ENCODE peak calls at places on chromosomes 5 and 9, in six cellular contexts. One of them, this sample, is unnamed.
A peak's percentile ranks its signal among the peaks of the same experiment; 100 is the strongest.

GRCh38 chr5:123487298-123487697 is 24.7 kb upstream of the CSNK1G3 start:
- DNase-seq in endothelial cell: no peak
- DNase-seq in WTC11: no peak
- DNase-seq in stomach: no peak
- DNase-seq in tibial nerve: no peak
- DNase-seq in cardiac muscle cell: peak; percentile 14
- DNase-seq in this sample: no peak

GRCh38 chr5:157671592-157672330 is 428 bp downstream of the C5orf52 start:
- DNase-seq in endothelial cell: no peak
- DNase-seq in stomach: no peak
- DNase-seq in tibial nerve: no peak
- DNase-seq in WTC11: peak; percentile 48
- DNase-seq in cardiac muscle cell: no peak
- DNase-seq in this sample: no peak

GRCh38 chr9:20297646-20298084 is 324.6 kb downstream of the MLLT3 start:
- DNase-seq in stomach: no peak
- DNase-seq in endothelial cell: no peak
- DNase-seq in cardiac muscle cell: no peak
- DNase-seq in tibial nerve: no peak
- DNase-seq in WTC11: no peak
- DNase-seq in this sample: no peak

GRCh38 chr9:33117306-33117705 is 40.8 kb upstream of the SMU1 start:
- DNase-seq in stomach: no peak
- DNase-seq in WTC11: no peak
- DNase-seq in endothelial cell: no peak
- DNase-seq in cardiac muscle cell: no peak
- DNase-seq in tibial nerve: no peak
- DNase-seq in this sample: no peak

GRCh38 chr9:35116898-35117551 is 1.4 kb upstream of the ATOSB start:
- DNase-seq in tibial nerve: peak; percentile 80
- DNase-seq in endothelial cell: peak; percentile 91
- DNase-seq in cardiac muscle cell: peak; percentile 97
- DNase-seq in WTC11: peak; percentile 92
- DNase-seq in stomach: peak; percentile 92
- DNase-seq in this sample: peak; percentile 85

GRCh38 chr5:78672154-78672553 is 23.6 kb upstream of the LHFPL2 start:
- DNase-seq in cardiac muscle cell: no peak
- DNase-seq in tibial nerve: no peak
- DNase-seq in stomach: no peak
- DNase-seq in WTC11: no peak
- DNase-seq in endothelial cell: no peak
- DNase-seq in this sample: no peak

GRCh38 chr5:170382790-170383189 is 6.4 kb downstream of the KCNMB1 start:
- DNase-seq in endothelial cell: no peak
- DNase-seq in tibial nerve: no peak
- DNase-seq in stomach: no peak
- DNase-seq in cardiac muscle cell: no peak
- DNase-seq in WTC11: no peak
- DNase-seq in this sample: no peak

GRCh38 chr9:122190597-122191381 is 31.1 kb downstream of the MORN5 start:
- DNase-seq in WTC11: no peak
- DNase-seq in endothelial cell: no peak
- DNase-seq in cardiac muscle cell: no peak
- DNase-seq in stomach: peak; percentile 55
- DNase-seq in tibial nerve: no peak
- DNase-seq in this sample: no peak

GRCh38 chr9:96585426-96585825 is 34.2 kb downstream of the CDC14B start:
- DNase-seq in tibial nerve: no peak
- DNase-seq in endothelial cell: no peak
- DNase-seq in WTC11: no peak
- DNase-seq in stomach: no peak
- DNase-seq in cardiac muscle cell: no peak
- DNase-seq in this sample: no peak

GRCh38 chr9:76401176-76401575 is 7.0 kb upstream of the RFK start:
- DNase-seq in cardiac muscle cell: no peak
- DNase-seq in endothelial cell: no peak
- DNase-seq in tibial nerve: no peak
- DNase-seq in stomach: no peak
- DNase-seq in WTC11: no peak
- DNase-seq in this sample: no peak

GRCh38 chr9:92147030-92147853 is 32.0 kb upstream of the SPTLC1 start:
- DNase-seq in WTC11: no peak
- DNase-seq in cardiac muscle cell: no peak
- DNase-seq in tibial nerve: no peak
- DNase-seq in endothelial cell: no peak
- DNase-seq in stomach: no peak
- DNase-seq in this sample: no peak

GRCh38 chr5:56012281-56012963 is 17.7 kb upstream of the IL6ST start:
- DNase-seq in cardiac muscle cell: no peak
- DNase-seq in endothelial cell: no peak
- DNase-seq in WTC11: no peak
- DNase-seq in tibial nerve: no peak
- DNase-seq in stomach: peak; percentile 54
- DNase-seq in this sample: no peak

GRCh38 chr5:35811108-35811741 is 45.5 kb upstream of the IL7R start:
- DNase-seq in tibial nerve: no peak
- DNase-seq in cardiac muscle cell: no peak
- DNase-seq in endothelial cell: no peak
- DNase-seq in stomach: no peak
- DNase-seq in WTC11: no peak
- DNase-seq in this sample: no peak

GRCh38 chr5:123164019-123164418 is 75.0 kb downstream of the PRDM6 start:
- DNase-seq in tibial nerve: no peak
- DNase-seq in cardiac muscle cell: no peak
- DNase-seq in WTC11: no peak
- DNase-seq in stomach: no peak
- DNase-seq in endothelial cell: no peak
- DNase-seq in this sample: no peak

GRCh38 chr9:112380771-112381181 is 868 bp downstream of the HSDL2 start:
- DNase-seq in endothelial cell: no peak
- DNase-seq in tibial nerve: no peak
- DNase-seq in cardiac muscle cell: peak; percentile 32
- DNase-seq in WTC11: no peak
- DNase-seq in stomach: no peak
- DNase-seq in this sample: no peak

GRCh38 chr5:79512692-79513518 is 1.0 kb downstream of the HOMER1 start:
- DNase-seq in tibial nerve: no peak
- DNase-seq in WTC11: no peak
- DNase-seq in cardiac muscle cell: peak; percentile 55
- DNase-seq in endothelial cell: peak; percentile 14
- DNase-seq in stomach: no peak
- DNase-seq in this sample: no peak

GRCh38 chr5:35598707-35599370 is 18.8 kb upstream of the SPEF2 start:
- DNase-seq in cardiac muscle cell: peak; percentile 12
- DNase-seq in WTC11: peak; percentile 53
- DNase-seq in endothelial cell: no peak
- DNase-seq in tibial nerve: no peak
- DNase-seq in stomach: peak; percentile 38
- DNase-seq in this sample: no peak

GRCh38 chr5:14239951-14240350 is 96.8 kb downstream of the TRIO start:
- DNase-seq in WTC11: no peak
- DNase-seq in endothelial cell: no peak
- DNase-seq in tibial nerve: no peak
- DNase-seq in stomach: no peak
- DNase-seq in cardiac muscle cell: no peak
- DNase-seq in this sample: no peak

GRCh38 chr9:136561779-136562178 is 15.9 kb upstream of the NOTCH1 start:
- DNase-seq in tibial nerve: no peak
- DNase-seq in cardiac muscle cell: no peak
- DNase-seq in WTC11: no peak
- DNase-seq in endothelial cell: no peak
- DNase-seq in stomach: no peak
- DNase-seq in this sample: no peak

GRCh38 chr9:31677877-31678276 is 706.6 kb upstream of the ACO1 start:
- DNase-seq in endothelial cell: no peak
- DNase-seq in WTC11: no peak
- DNase-seq in stomach: no peak
- DNase-seq in tibial nerve: no peak
- DNase-seq in cardiac muscle cell: no peak
- DNase-seq in this sample: no peak

GRCh38 chr5:167743685-167744084 is 547.8 kb upstream of the WWC1 start:
- DNase-seq in tibial nerve: no peak
- DNase-seq in stomach: no peak
- DNase-seq in cardiac muscle cell: no peak
- DNase-seq in WTC11: no peak
- DNase-seq in endothelial cell: no peak
- DNase-seq in this sample: no peak

GRCh38 chr5:156497816-156498215 is 170.9 kb downstream of the SGCD start:
- DNase-seq in stomach: no peak
- DNase-seq in WTC11: no peak
- DNase-seq in endothelial cell: no peak
- DNase-seq in cardiac muscle cell: no peak
- DNase-seq in tibial nerve: no peak
- DNase-seq in this sample: no peak

GRCh38 chr9:97176206-97176605 is 131.3 kb upstream of the CCDC180 start:
- DNase-seq in WTC11: no peak
- DNase-seq in endothelial cell: no peak
- DNase-seq in cardiac muscle cell: peak; percentile 88
- DNase-seq in stomach: no peak
- DNase-seq in tibial nerve: no peak
- DNase-seq in this sample: no peak

GRCh38 chr5:147417133-147417813 is 92.6 kb downstream of the DPYSL3 start:
- DNase-seq in endothelial cell: no peak
- DNase-seq in WTC11: no peak
- DNase-seq in cardiac muscle cell: no peak
- DNase-seq in tibial nerve: no peak
- DNase-seq in stomach: peak; percentile 72
- DNase-seq in this sample: no peak

GRCh38 chr9:137456864-137457405 is 2.2 kb downstream of the NSMF start:
- DNase-seq in WTC11: no peak
- DNase-seq in stomach: no peak
- DNase-seq in tibial nerve: no peak
- DNase-seq in cardiac muscle cell: no peak
- DNase-seq in endothelial cell: no peak
- DNase-seq in this sample: no peak

GRCh38 chr5:112270299-112271293 is 148.5 kb downstream of the EPB41L4A start:
- DNase-seq in stomach: no peak
- DNase-seq in cardiac muscle cell: peak; percentile 61
- DNase-seq in WTC11: no peak
- DNase-seq in endothelial cell: no peak
- DNase-seq in tibial nerve: no peak
- DNase-seq in this sample: no peak

GRCh38 chr5:11048760-11049159 is 287.7 kb upstream of the DAP start:
- DNase-seq in cardiac muscle cell: no peak
- DNase-seq in WTC11: peak; percentile 22
- DNase-seq in tibial nerve: no peak
- DNase-seq in endothelial cell: no peak
- DNase-seq in stomach: no peak
- DNase-seq in this sample: no peak
- TF ChIP-seq CTCF in cardiac muscle cell: no peak
- TF ChIP-seq CTCF in WTC11: no peak
- TF ChIP-seq CTCF in tibial nerve: no peak
- TF ChIP-seq CTCF in endothelial cell: no peak
- TF ChIP-seq CTCF in stomach: no peak
- TF ChIP-seq CTCF in this sample: no peak

DNA sequence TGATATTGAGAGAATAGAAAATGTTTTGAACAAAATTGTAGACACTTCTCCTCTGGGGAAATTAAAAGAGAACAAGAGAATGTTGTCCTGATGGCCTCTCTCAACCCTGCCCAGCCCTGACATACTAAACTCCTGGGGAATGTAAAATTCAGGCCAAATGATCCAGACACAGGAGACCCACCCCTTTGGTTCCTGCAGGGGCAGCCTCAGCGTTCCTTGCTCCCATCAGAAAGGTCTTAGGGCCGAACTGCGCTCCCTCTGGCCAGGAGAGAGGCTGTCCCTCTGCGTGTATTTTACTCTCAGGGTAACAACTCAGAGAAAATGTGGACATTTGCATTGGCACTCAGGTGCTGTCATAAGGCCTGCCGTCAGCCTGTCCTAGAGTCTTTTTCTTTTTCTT is 616.3 kb upstream of the KLF4 start:
- DNase-seq in WTC11: peak; percentile 42
- DNase-seq in tibial nerve: no peak
- DNase-seq in endothelial cell: no peak
- DNase-seq in stomach: no peak
- DNase-seq in cardiac muscle cell: peak; percentile 12
- DNase-seq in this sample: peak; percentile 29
- TF ChIP-seq CTCF in WTC11: no peak
- TF ChIP-seq CTCF in tibial nerve: no peak
- TF ChIP-seq CTCF in endothelial cell: no peak
- TF ChIP-seq CTCF in stomach: no peak
- TF ChIP-seq CTCF in cardiac muscle cell: no peak
- TF ChIP-seq CTCF in this sample: no peak

GRCh38 chr5:12023614-12024241 is 119.5 kb upstream of the CTNND2 start:
- DNase-seq in WTC11: no peak
- DNase-seq in tibial nerve: no peak
- DNase-seq in stomach: no peak
- DNase-seq in endothelial cell: peak; percentile 40
- DNase-seq in cardiac muscle cell: peak; percentile 70
- DNase-seq in this sample: no peak
- TF ChIP-seq CTCF in WTC11: peak; percentile 44
- TF ChIP-seq CTCF in tibial nerve: peak; percentile 52
- TF ChIP-seq CTCF in stomach: no peak
- TF ChIP-seq CTCF in endothelial cell: peak; percentile 82
- TF ChIP-seq CTCF in cardiac muscle cell: peak; percentile 51
- TF ChIP-seq CTCF in this sample: no peak

GRCh38 chr5:31551878-31552277 is 19.8 kb downstream of the C5orf22 start:
- DNase-seq in stomach: no peak
- DNase-seq in WTC11: no peak
- DNase-seq in cardiac muscle cell: no peak
- DNase-seq in endothelial cell: no peak
- DNase-seq in tibial nerve: no peak
- DNase-seq in this sample: no peak
- TF ChIP-seq CTCF in stomach: no peak
- TF ChIP-seq CTCF in WTC11: no peak
- TF ChIP-seq CTCF in cardiac muscle cell: no peak
- TF ChIP-seq CTCF in endothelial cell: no peak
- TF ChIP-seq CTCF in tibial nerve: no peak
- TF ChIP-seq CTCF in this sample: no peak

DNA sequence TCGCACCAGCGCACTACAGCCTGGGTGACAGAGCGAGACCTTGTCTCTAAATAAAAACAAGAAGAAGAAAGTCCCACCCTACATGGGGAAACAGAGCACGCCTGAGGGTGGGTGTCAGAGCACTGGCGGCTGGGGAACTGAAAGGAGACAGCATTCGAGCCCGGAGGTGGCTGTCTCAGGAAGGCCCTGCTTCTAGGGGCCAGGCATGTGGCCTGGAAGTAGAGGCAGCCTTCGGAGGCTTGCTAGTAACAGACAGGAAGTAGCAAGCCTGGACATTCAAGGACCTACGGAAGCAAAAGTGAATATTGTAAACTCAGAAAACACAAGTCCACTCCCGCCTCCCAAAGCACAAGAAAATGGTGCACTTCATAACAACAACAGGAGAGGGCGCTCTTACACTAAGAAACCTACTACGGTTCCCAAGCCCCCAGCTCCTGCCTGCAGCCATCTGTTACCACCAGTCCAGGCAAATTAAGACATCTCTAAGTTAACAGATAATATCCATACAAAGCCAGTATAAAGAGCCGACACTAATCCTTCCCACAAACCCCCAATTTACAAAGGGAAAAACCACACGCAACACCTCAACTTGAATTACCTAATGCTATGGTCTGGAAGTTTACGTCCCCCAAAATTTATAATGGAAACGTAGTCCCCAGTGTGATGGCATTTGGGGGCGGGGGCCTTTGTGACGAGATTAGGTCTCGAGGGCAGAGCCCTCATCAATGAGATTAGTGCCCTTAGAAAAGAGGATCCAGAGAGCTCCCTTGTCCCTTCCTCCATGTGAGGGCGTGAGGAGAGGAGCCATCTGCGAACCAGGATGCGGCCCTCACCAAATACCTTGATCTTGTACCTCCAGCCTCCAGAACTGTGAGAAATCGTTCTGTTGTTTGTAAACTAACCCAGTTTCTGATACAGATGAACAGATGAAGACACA is 7.7 kb downstream of the RASGEF1C start:
- DNase-seq in endothelial cell: peak; percentile 66
- DNase-seq in stomach: no peak
- DNase-seq in tibial nerve: no peak
- DNase-seq in WTC11: peak; percentile 83
- DNase-seq in cardiac muscle cell: peak; percentile 61
- DNase-seq in this sample: peak; percentile 63
- TF ChIP-seq CTCF in endothelial cell: peak; percentile 83
- TF ChIP-seq CTCF in stomach: no peak
- TF ChIP-seq CTCF in tibial nerve: no peak
- TF ChIP-seq CTCF in WTC11: peak; percentile 84
- TF ChIP-seq CTCF in cardiac muscle cell: peak; percentile 40
- TF ChIP-seq CTCF in this sample: peak; percentile 78

This sample was measured in glutamatergic neuron.